ENCODE peak calls at places on chromosomes 11 and 22, in six cellular contexts. L, R, Q, A, C and Z are unnamed samples.

GRCh38 chr11:62604460-62605130 is 2.9 kb upstream of the MTA2 start:
- DNase-seq in L (no peak), C (no peak), A (no peak), R (no peak), Q (no peak), Z (no peak)

GRCh38 chr11:47587733-47588326 is 1.4 kb downstream of the FAM180B start:
- DNase-seq in L (no peak), Q (peak; percentile 47), C (no peak), A (peak; percentile 90), R (no peak), Z (peak; percentile 87)

GRCh38 chr11:32148824-32149223 is 58.0 kb downstream of the RCN1 start:
- DNase-seq in A (no peak), Q (peak; percentile 61), R (no peak), C (no peak), L (no peak), Z (no peak)

GRCh38 chr11:61688368-61689163 is 8.4 kb downstream of the DAGLA start:
- DNase-seq in A (peak; percentile 86), Q (peak; percentile 87), L (no peak), R (peak; percentile 91), C (no peak), Z (peak; percentile 85)

GRCh38 chr11:100338144-100338840 is 348.8 kb upstream of the ARHGAP42 start:
- DNase-seq in C (no peak), A (no peak), R (no peak), Q (no peak), L (no peak), Z (no peak)

GRCh38 chr11:45181595-45182550 is 35.4 kb downstream of the PRDM11 start:
- DNase-seq in L (no peak), Q (no peak), C (peak; percentile 31), R (no peak), A (no peak), Z (no peak)

GRCh38 chr11:10108901-10109665 is 184.9 kb downstream of the SBF2 start:
- DNase-seq in A (no peak), Q (peak; percentile 61), R (no peak), L (no peak), C (no peak), Z (no peak)

GRCh38 chr11:372809-373715 is 3.8 kb downstream of the B4GALNT4 start:
- DNase-seq in L (no peak), C (no peak), Q (no peak), R (no peak), A (no peak), Z (no peak)

GRCh38 chr22:31347251-31348008 is 1.3 kb upstream of the PATZ1 start:
- DNase-seq in L (peak; percentile 63), Q (peak; percentile 86), A (peak; percentile 82), R (peak; percentile 50), C (no peak), Z (peak; percentile 75)

GRCh38 chr11:61725632-61726280 is 26.7 kb upstream of the MYRF start:
- DNase-seq in A (no peak), C (no peak), R (peak; percentile 53), Q (no peak), L (no peak), Z (no peak)

GRCh38 chr11:83220279-83220678 is 26.8 kb downstream of the ANKRD42 start:
- DNase-seq in R (peak; percentile 51), A (no peak), C (no peak), L (peak; percentile 71), Q (no peak), Z (no peak)

GRCh38 chr22:37137131-37137530 is 12.6 kb downstream of the IL2RB start:
- DNase-seq in Q (no peak), C (no peak), R (no peak), A (no peak), L (no peak), Z (no peak)

GRCh38 chr11:77151804-77152513 is 23.9 kb downstream of the MYO7A start:
- DNase-seq in A (no peak), R (no peak), L (no peak), Q (no peak), C (no peak), Z (peak; percentile 44)

GRCh38 chr11:69892237-69892985 is 73.2 kb upstream of the FGF3 start:
- DNase-seq in C (no peak), A (peak; percentile 23), L (no peak), Q (peak; percentile 18), R (no peak), Z (no peak)

GRCh38 chr11:59918987-59919589 is 19.1 kb upstream of the OOSP1 start:
- DNase-seq in Q (peak; percentile 85), C (no peak), R (peak; percentile 68), L (peak; percentile 51), A (no peak), Z (no peak)